ENCODE peak calls at places on chromosomes 7 and 10, in seven cellular contexts. One of them, this sample, is unnamed. For H3K9me3, the result is how much of the 10 kb centered on the place peaks cover.

GRCh38 chr7:105654994-105655900 is 74.0 kb upstream of the EFCAB10 start:
- DNase-seq in H9: peak
- DNase-seq in Caco-2: peak
- DNase-seq in lower lobe of right lung: no peak
- DNase-seq in HAP-1: no peak
- DNase-seq in heart right ventricle: peak
- DNase-seq in sigmoid colon: peak
- DNase-seq in this sample: no peak

GRCh38 chr7:102433319-102434038 is at the start of gene ORAI2:
- DNase-seq in H9: peak
- DNase-seq in heart right ventricle: peak
- DNase-seq in sigmoid colon: peak
- DNase-seq in Caco-2: peak
- DNase-seq in HAP-1: peak
- DNase-seq in lower lobe of right lung: peak
- DNase-seq in this sample: peak

GRCh38 chr7:50798126-50798525 is 15.4 kb upstream of the GRB10 start:
- DNase-seq in Caco-2: no peak
- DNase-seq in heart right ventricle: no peak
- DNase-seq in H9: no peak
- DNase-seq in lower lobe of right lung: no peak
- DNase-seq in sigmoid colon: no peak
- DNase-seq in HAP-1: no peak
- DNase-seq in this sample: no peak

GRCh38 chr10:49187950-49188761 is at the start of gene TMEM273:
- DNase-seq in sigmoid colon: peak
- DNase-seq in Caco-2: no peak
- DNase-seq in HAP-1: no peak
- DNase-seq in H9: no peak
- DNase-seq in lower lobe of right lung: peak
- DNase-seq in heart right ventricle: peak
- DNase-seq in this sample: no peak

GRCh38 chr7:44729949-44730590 is 18.6 kb upstream of the ZMIZ2 start:
- DNase-seq in sigmoid colon: no peak
- DNase-seq in Caco-2: no peak
- DNase-seq in HAP-1: no peak
- DNase-seq in lower lobe of right lung: no peak
- DNase-seq in H9: no peak
- DNase-seq in heart right ventricle: no peak
- DNase-seq in this sample: no peak

GRCh38 chr10:84333864-84334451 is 5.6 kb downstream of the CCSER2 start:
- DNase-seq in heart right ventricle: no peak
- DNase-seq in lower lobe of right lung: no peak
- DNase-seq in Caco-2: no peak
- DNase-seq in HAP-1: no peak
- DNase-seq in H9: no peak
- DNase-seq in sigmoid colon: no peak
- DNase-seq in this sample: peak

GRCh38 chr10:68562666-68563522 is 2.8 kb downstream of the TET1 start:
- DNase-seq in Caco-2: no peak
- DNase-seq in H9: peak
- DNase-seq in lower lobe of right lung: no peak
- DNase-seq in sigmoid colon: no peak
- DNase-seq in heart right ventricle: no peak
- DNase-seq in HAP-1: peak
- DNase-seq in this sample: no peak

GRCh38 chr7:96989241-96989858 is 16.0 kb upstream of the DLX6 start:
- DNase-seq in HAP-1: no peak
- DNase-seq in heart right ventricle: no peak
- DNase-seq in sigmoid colon: no peak
- DNase-seq in lower lobe of right lung: no peak
- DNase-seq in Caco-2: no peak
- DNase-seq in H9: peak
- DNase-seq in this sample: no peak

GRCh38 chr10:29837586-29837985 is 202.8 kb upstream of the SVIL start:
- DNase-seq in sigmoid colon: no peak
- DNase-seq in lower lobe of right lung: no peak
- DNase-seq in HAP-1: no peak
- DNase-seq in H9: no peak
- DNase-seq in Caco-2: no peak
- DNase-seq in heart right ventricle: no peak
- DNase-seq in this sample: no peak

GRCh38 chr7:135733603-135734342 is 5.8 kb upstream of the SLC13A4 start:
- DNase-seq in Caco-2: no peak
- DNase-seq in HAP-1: no peak
- DNase-seq in sigmoid colon: no peak
- DNase-seq in lower lobe of right lung: no peak
- DNase-seq in H9: no peak
- DNase-seq in heart right ventricle: no peak
- DNase-seq in this sample: no peak

GRCh38 chr10:58027431-58027830 is 240.3 kb downstream of the IPMK start:
- DNase-seq in heart right ventricle: no peak
- DNase-seq in Caco-2: no peak
- DNase-seq in lower lobe of right lung: no peak
- DNase-seq in H9: no peak
- DNase-seq in sigmoid colon: no peak
- DNase-seq in HAP-1: no peak
- DNase-seq in this sample: no peak

GRCh38 chr10:58028597-58029366 is 238.9 kb downstream of the IPMK start:
- DNase-seq in heart right ventricle: no peak
- DNase-seq in HAP-1: no peak
- DNase-seq in sigmoid colon: no peak
- DNase-seq in Caco-2: no peak
- DNase-seq in H9: no peak
- DNase-seq in lower lobe of right lung: no peak
- DNase-seq in this sample: no peak

GRCh38 chr10:58023341-58024073 is 244.2 kb downstream of the IPMK start:
- DNase-seq in sigmoid colon: no peak
- DNase-seq in heart right ventricle: no peak
- DNase-seq in H9: no peak
- DNase-seq in Caco-2: peak
- DNase-seq in lower lobe of right lung: no peak
- DNase-seq in HAP-1: no peak
- DNase-seq in this sample: no peak

GRCh38 chr10:58030208-58030607 is 237.5 kb downstream of the IPMK start:
- DNase-seq in sigmoid colon: no peak
- DNase-seq in HAP-1: no peak
- DNase-seq in heart right ventricle: no peak
- DNase-seq in H9: no peak
- DNase-seq in lower lobe of right lung: no peak
- DNase-seq in Caco-2: no peak
- DNase-seq in this sample: no peak

GRCh38 chr10:58026036-58026435 is 241.7 kb downstream of the IPMK start:
- DNase-seq in heart right ventricle: no peak
- DNase-seq in lower lobe of right lung: no peak
- DNase-seq in HAP-1: no peak
- DNase-seq in sigmoid colon: no peak
- DNase-seq in Caco-2: no peak
- DNase-seq in H9: no peak
- DNase-seq in this sample: no peak
- H3K9me3 ChIP-seq in heart right ventricle: under half
- H3K9me3 ChIP-seq in lower lobe of right lung: under half
- H3K9me3 ChIP-seq in HAP-1: under half
- H3K9me3 ChIP-seq in sigmoid colon: under half
- H3K9me3 ChIP-seq in Caco-2: under half
- H3K9me3 ChIP-seq in H9: under half
- H3K9me3 ChIP-seq in this sample: under half

GRCh38 chr10:130859427-130859826 is 452.1 kb downstream of the TCERG1L start:
- DNase-seq in HAP-1: no peak
- DNase-seq in lower lobe of right lung: no peak
- DNase-seq in sigmoid colon: no peak
- DNase-seq in heart right ventricle: no peak
- DNase-seq in Caco-2: no peak
- DNase-seq in H9: no peak
- DNase-seq in this sample: no peak
- H3K9me3 ChIP-seq in HAP-1: under half
- H3K9me3 ChIP-seq in lower lobe of right lung: under half
- H3K9me3 ChIP-seq in sigmoid colon: under half
- H3K9me3 ChIP-seq in heart right ventricle: under half
- H3K9me3 ChIP-seq in Caco-2: under half
- H3K9me3 ChIP-seq in H9: under half
- H3K9me3 ChIP-seq in this sample: under half

GRCh38 chr7:158150234-158150633 is 437.4 kb downstream of the PTPRN2 start:
- DNase-seq in heart right ventricle: no peak
- DNase-seq in Caco-2: no peak
- DNase-seq in HAP-1: no peak
- DNase-seq in lower lobe of right lung: no peak
- DNase-seq in H9: no peak
- DNase-seq in sigmoid colon: no peak
- DNase-seq in this sample: no peak
- H3K9me3 ChIP-seq in heart right ventricle: under half
- H3K9me3 ChIP-seq in Caco-2: under half
- H3K9me3 ChIP-seq in HAP-1: under half
- H3K9me3 ChIP-seq in lower lobe of right lung: under half
- H3K9me3 ChIP-seq in H9: under half
- H3K9me3 ChIP-seq in sigmoid colon: under half
- H3K9me3 ChIP-seq in this sample: under half

DNA sequence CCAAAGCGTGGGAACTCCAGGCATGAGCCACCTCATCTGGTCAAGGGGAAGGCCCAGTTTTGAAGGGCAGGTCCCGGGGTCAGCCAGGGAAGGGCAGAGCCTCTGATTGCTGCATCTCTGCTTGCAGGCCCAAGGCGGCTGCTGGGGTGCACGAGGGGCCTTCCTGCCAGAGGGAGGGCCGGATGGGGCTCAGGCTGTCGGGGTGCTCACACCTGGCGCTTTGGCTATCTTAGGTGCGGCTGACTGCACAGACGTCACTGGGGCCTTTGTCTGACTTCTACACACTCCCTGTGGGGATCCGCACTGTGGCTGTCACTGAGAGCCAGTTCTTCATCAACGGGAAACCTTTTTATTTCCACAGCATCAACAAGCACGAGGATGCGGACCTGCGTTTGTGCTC is 68.7 kb downstream of the ZNF727 start:
- DNase-seq in H9: no peak
- DNase-seq in heart right ventricle: no peak
- DNase-seq in sigmoid colon: no peak
- DNase-seq in Caco-2: no peak
- DNase-seq in lower lobe of right lung: no peak
- DNase-seq in HAP-1: no peak
- DNase-seq in this sample: no peak
- H3K9me3 ChIP-seq in H9: half or more
- H3K9me3 ChIP-seq in heart right ventricle: under half
- H3K9me3 ChIP-seq in sigmoid colon: under half
- H3K9me3 ChIP-seq in Caco-2: under half
- H3K9me3 ChIP-seq in lower lobe of right lung: under half
- H3K9me3 ChIP-seq in HAP-1: under half
- H3K9me3 ChIP-seq in this sample: under half

DNA sequence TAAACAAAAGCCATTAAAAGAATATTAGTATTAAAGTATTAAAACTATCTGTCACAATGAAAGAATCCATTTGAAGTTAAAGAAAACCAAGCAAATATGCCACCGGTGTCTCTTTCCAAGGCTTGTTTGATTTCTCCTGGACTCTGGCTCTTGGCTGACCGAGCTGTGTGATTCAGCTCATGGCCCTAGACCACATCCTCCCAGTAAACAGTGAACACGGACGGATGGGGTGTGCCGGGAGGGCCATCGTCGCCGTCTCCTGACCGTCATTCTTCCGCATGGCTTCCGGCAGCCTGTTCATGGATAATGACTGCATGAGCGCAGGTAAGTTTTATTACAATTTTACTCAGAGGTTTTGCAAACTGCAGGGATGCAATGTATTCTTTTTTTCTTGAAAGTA is 218.5 kb downstream of the DNAJB6 start:
- DNase-seq in Caco-2: no peak
- DNase-seq in H9: no peak
- DNase-seq in heart right ventricle: no peak
- DNase-seq in sigmoid colon: no peak
- DNase-seq in HAP-1: no peak
- DNase-seq in lower lobe of right lung: no peak
- DNase-seq in this sample: no peak
- H3K9me3 ChIP-seq in Caco-2: under half
- H3K9me3 ChIP-seq in H9: under half
- H3K9me3 ChIP-seq in heart right ventricle: under half
- H3K9me3 ChIP-seq in sigmoid colon: under half
- H3K9me3 ChIP-seq in HAP-1: under half
- H3K9me3 ChIP-seq in lower lobe of right lung: under half
- H3K9me3 ChIP-seq in this sample: under half

GRCh38 chr10:123786306-123786705 is 105.3 kb downstream of the CPXM2 start:
- DNase-seq in H9: no peak
- DNase-seq in heart right ventricle: no peak
- DNase-seq in lower lobe of right lung: no peak
- DNase-seq in Caco-2: no peak
- DNase-seq in HAP-1: no peak
- DNase-seq in sigmoid colon: no peak
- DNase-seq in this sample: no peak

GRCh38 chr10:123790132-123790885 is 101.3 kb downstream of the CPXM2 start:
- DNase-seq in heart right ventricle: no peak
- DNase-seq in HAP-1: no peak
- DNase-seq in Caco-2: peak
- DNase-seq in H9: no peak
- DNase-seq in lower lobe of right lung: no peak
- DNase-seq in sigmoid colon: no peak
- DNase-seq in this sample: no peak

GRCh38 chr10:123788981-123789380 is 102.6 kb downstream of the CPXM2 start:
- DNase-seq in Caco-2: no peak
- DNase-seq in lower lobe of right lung: no peak
- DNase-seq in heart right ventricle: no peak
- DNase-seq in H9: no peak
- DNase-seq in sigmoid colon: no peak
- DNase-seq in HAP-1: no peak
- DNase-seq in this sample: no peak

GRCh38 chr10:123786896-123787295 is 104.7 kb downstream of the CPXM2 start:
- DNase-seq in lower lobe of right lung: no peak
- DNase-seq in sigmoid colon: no peak
- DNase-seq in H9: no peak
- DNase-seq in Caco-2: no peak
- DNase-seq in HAP-1: no peak
- DNase-seq in heart right ventricle: no peak
- DNase-seq in this sample: no peak

DNA sequence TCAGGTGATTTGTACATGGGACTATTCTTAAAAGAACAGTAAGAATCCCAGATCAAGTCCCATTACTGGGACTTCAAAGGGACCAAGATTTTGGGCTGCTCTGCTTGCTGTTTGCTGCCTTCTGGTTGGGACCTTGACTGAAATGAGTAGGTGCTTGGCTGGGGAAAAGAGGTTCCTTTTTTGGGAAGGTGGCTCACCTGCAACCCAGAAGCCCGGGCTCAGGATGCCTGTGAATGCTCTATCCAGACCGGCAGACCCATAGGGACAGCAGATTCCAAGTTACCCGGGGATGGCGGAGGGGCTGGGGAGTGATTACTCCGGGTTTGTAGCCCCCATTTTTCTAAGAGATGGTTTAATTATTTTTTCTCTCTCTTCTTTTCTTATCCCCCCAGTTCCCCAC is 104.0 kb downstream of the CPXM2 start:
- DNase-seq in HAP-1: no peak
- DNase-seq in heart right ventricle: no peak
- DNase-seq in Caco-2: no peak
- DNase-seq in H9: no peak
- DNase-seq in sigmoid colon: no peak
- DNase-seq in lower lobe of right lung: no peak
- DNase-seq in this sample: no peak
- H3K9me3 ChIP-seq in HAP-1: under half
- H3K9me3 ChIP-seq in heart right ventricle: under half
- H3K9me3 ChIP-seq in Caco-2: under half
- H3K9me3 ChIP-seq in H9: under half
- H3K9me3 ChIP-seq in sigmoid colon: under half
- H3K9me3 ChIP-seq in lower lobe of right lung: under half
- H3K9me3 ChIP-seq in this sample: under half

This sample was measured in T-helper 17 cell.